ENCODE peak calls at places on chromosomes 3 and 15, in four cellular contexts. One of them, this sample, is unnamed.

GRCh38 chr3:73418636-73419035 is 206.1 kb downstream of the PDZRN3 start:
- DNase-seq in LoVo: no peak
- DNase-seq in activated CD4-positive, alpha-beta T cell treated with anti-CD3 and anti-CD28 coated beads for 24 hours: no peak
- DNase-seq in immature natural killer cell: no peak
- DNase-seq in this sample: no peak

GRCh38 chr3:151285940-151286339 is 7.6 kb upstream of the P2RY14 start:
- DNase-seq in LoVo: no peak
- DNase-seq in activated CD4-positive, alpha-beta T cell treated with anti-CD3 and anti-CD28 coated beads for 24 hours: no peak
- DNase-seq in immature natural killer cell: no peak
- DNase-seq in this sample: no peak

GRCh38 chr3:178960191-178960590 is 111.4 kb downstream of the ZMAT3 start:
- DNase-seq in LoVo: no peak
- DNase-seq in activated CD4-positive, alpha-beta T cell treated with anti-CD3 and anti-CD28 coated beads for 24 hours: no peak
- DNase-seq in immature natural killer cell: no peak
- DNase-seq in this sample: no peak

GRCh38 chr15:101684384-101684783 is 32.2 kb upstream of the TM2D3 start:
- DNase-seq in LoVo: no peak
- DNase-seq in activated CD4-positive, alpha-beta T cell treated with anti-CD3 and anti-CD28 coated beads for 24 hours: no peak
- DNase-seq in immature natural killer cell: no peak
- DNase-seq in this sample: no peak

GRCh38 chr3:77491961-77492360 is 452.1 kb downstream of the ROBO2 start:
- DNase-seq in LoVo: no peak
- DNase-seq in activated CD4-positive, alpha-beta T cell treated with anti-CD3 and anti-CD28 coated beads for 24 hours: no peak
- DNase-seq in immature natural killer cell: no peak
- DNase-seq in this sample: no peak

GRCh38 chr3:161296814-161297213 is 74.5 kb downstream of the SPTSSB start:
- DNase-seq in LoVo: no peak
- DNase-seq in activated CD4-positive, alpha-beta T cell treated with anti-CD3 and anti-CD28 coated beads for 24 hours: no peak
- DNase-seq in immature natural killer cell: no peak
- DNase-seq in this sample: no peak

GRCh38 chr3:51381333-51381705 is 3.8 kb upstream of the MANF start:
- DNase-seq in LoVo: no peak
- DNase-seq in activated CD4-positive, alpha-beta T cell treated with anti-CD3 and anti-CD28 coated beads for 24 hours: no peak
- DNase-seq in immature natural killer cell: no peak
- DNase-seq in this sample: no peak

GRCh38 chr3:141076821-141077571 is 25.8 kb downstream of the SPSB4 start:
- DNase-seq in LoVo: no peak
- DNase-seq in activated CD4-positive, alpha-beta T cell treated with anti-CD3 and anti-CD28 coated beads for 24 hours: no peak
- DNase-seq in immature natural killer cell: peak; percentile 3
- DNase-seq in this sample: no peak

GRCh38 chr3:24661060-24661459 is 166.4 kb upstream of the THRB start:
- DNase-seq in LoVo: no peak
- DNase-seq in activated CD4-positive, alpha-beta T cell treated with anti-CD3 and anti-CD28 coated beads for 24 hours: no peak
- DNase-seq in immature natural killer cell: no peak
- DNase-seq in this sample: no peak

GRCh38 chr3:129226374-129226773 is 23.0 kb upstream of the COPG1 start:
- DNase-seq in LoVo: peak; percentile 69
- DNase-seq in activated CD4-positive, alpha-beta T cell treated with anti-CD3 and anti-CD28 coated beads for 24 hours: no peak
- DNase-seq in immature natural killer cell: no peak
- DNase-seq in this sample: no peak

GRCh38 chr15:67133026-67133425 is 67.6 kb downstream of the SMAD3 start:
- DNase-seq in LoVo: no peak
- DNase-seq in activated CD4-positive, alpha-beta T cell treated with anti-CD3 and anti-CD28 coated beads for 24 hours: no peak
- DNase-seq in immature natural killer cell: no peak
- DNase-seq in this sample: no peak

GRCh38 chr3:147405552-147406254 is 640 bp downstream of the ZIC4 start:
- DNase-seq in LoVo: no peak
- DNase-seq in activated CD4-positive, alpha-beta T cell treated with anti-CD3 and anti-CD28 coated beads for 24 hours: no peak
- DNase-seq in immature natural killer cell: no peak
- DNase-seq in this sample: no peak

GRCh38 chr3:185402561-185402960 is 39.6 kb downstream of the MAP3K13 start:
- DNase-seq in LoVo: no peak
- DNase-seq in activated CD4-positive, alpha-beta T cell treated with anti-CD3 and anti-CD28 coated beads for 24 hours: no peak
- DNase-seq in immature natural killer cell: no peak
- DNase-seq in this sample: no peak

GRCh38 chr3:129313415-129313982 is 34.8 kb downstream of the HMCES start:
- DNase-seq in LoVo: no peak
- DNase-seq in activated CD4-positive, alpha-beta T cell treated with anti-CD3 and anti-CD28 coated beads for 24 hours: no peak
- DNase-seq in immature natural killer cell: peak; percentile 5
- DNase-seq in this sample: peak; percentile 45

GRCh38 chr15:51331141-51331540 is 7.3 kb downstream of the CYP19A1 start:
- DNase-seq in LoVo: no peak
- DNase-seq in activated CD4-positive, alpha-beta T cell treated with anti-CD3 and anti-CD28 coated beads for 24 hours: no peak
- DNase-seq in immature natural killer cell: no peak
- DNase-seq in this sample: no peak

GRCh38 chr3:8755564-8756237 is 13.7 kb downstream of the OXTR start:
- DNase-seq in LoVo: no peak
- DNase-seq in activated CD4-positive, alpha-beta T cell treated with anti-CD3 and anti-CD28 coated beads for 24 hours: no peak
- DNase-seq in immature natural killer cell: no peak
- DNase-seq in this sample: no peak

GRCh38 chr15:77892335-77892734 is 185.2 kb downstream of the TBC1D2B start:
- DNase-seq in LoVo: no peak
- DNase-seq in activated CD4-positive, alpha-beta T cell treated with anti-CD3 and anti-CD28 coated beads for 24 hours: no peak
- DNase-seq in immature natural killer cell: no peak
- DNase-seq in this sample: no peak

GRCh38 chr3:114487502-114487901 is 193.7 kb downstream of the TIGIT start:
- DNase-seq in LoVo: no peak
- DNase-seq in activated CD4-positive, alpha-beta T cell treated with anti-CD3 and anti-CD28 coated beads for 24 hours: no peak
- DNase-seq in immature natural killer cell: no peak
- DNase-seq in this sample: no peak

GRCh38 chr3:55264933-55265332 is 222.2 kb downstream of the WNT5A start:
- DNase-seq in LoVo: no peak
- DNase-seq in activated CD4-positive, alpha-beta T cell treated with anti-CD3 and anti-CD28 coated beads for 24 hours: no peak
- DNase-seq in immature natural killer cell: no peak
- DNase-seq in this sample: no peak

This sample was measured in DND-41.